ENCODE peak calls at places on chromosomes 4 and X, in eight cellular contexts. H, S, B, C, X, N, W and J are unnamed samples.
A peak's percentile ranks its signal among the peaks of the same experiment; 100 is the strongest.

GRCh38 chr4:156615066-156615514 is 356.5 kb downstream of the PDGFC start:
- DNase-seq in H (no peak), C (no peak), S (no peak), N (no peak), B (no peak), W (no peak), X (no peak), J (no peak)

GRCh38 chrX:40068048-40068447 is 29.7 kb downstream of the BCOR start:
- DNase-seq in B (no peak), S (no peak), X (peak; percentile 26), N (no peak), C (no peak), H (no peak), W (no peak), J (peak; percentile 11)

GRCh38 chr4:6405417-6405747 is 67.0 kb downstream of the PPP2R2C start:
- DNase-seq in W (no peak), X (no peak), H (no peak), S (no peak), N (no peak), C (no peak), B (no peak), J (no peak)

GRCh38 chr4:34422472-34422871 is 1821.8 kb downstream of the ARAP2 start:
- DNase-seq in S (no peak), B (no peak), C (no peak), H (no peak), W (no peak), X (no peak), N (peak; percentile 4), J (no peak)

GRCh38 chr4:99356992-99357391 is 4.4 kb upstream of the ADH1C start:
- DNase-seq in B (no peak), N (no peak), W (no peak), X (no peak), C (no peak), H (no peak), S (no peak), J (no peak)

GRCh38 chr4:101753702-101754101 is 36.8 kb upstream of the BANK1 start:
- DNase-seq in X (no peak), N (no peak), B (no peak), W (no peak), S (no peak), H (no peak), C (peak; percentile 16), J (no peak)

GRCh38 chr4:95268819-95269565 is 279.8 kb downstream of the UNC5C start:
- DNase-seq in C (no peak), B (no peak), S (peak; percentile 7), H (no peak), N (no peak), W (no peak), X (no peak), J (no peak)

GRCh38 chr4:119731146-119731742 is 102.6 kb upstream of the PDE5A start:
- DNase-seq in B (no peak), X (no peak), N (no peak), C (peak; percentile 3), H (no peak), S (no peak), W (no peak), J (no peak)

GRCh38 chrX:10310502-10310901 is 153.7 kb downstream of the CLCN4 start:
- DNase-seq in X (no peak), S (no peak), W (no peak), B (no peak), H (no peak), N (no peak), C (no peak), J (no peak)

GRCh38 chrX:110588164-110588563 is 207.5 kb downstream of the CHRDL1 start:
- DNase-seq in B (no peak), S (no peak), W (no peak), X (no peak), C (no peak), N (no peak), H (no peak), J (no peak)

GRCh38 chrX:37912286-37912685 is 64.9 kb upstream of the DYNLT3 start:
- DNase-seq in W (no peak), N (no peak), B (no peak), X (no peak), H (no peak), C (no peak), S (no peak), J (no peak)

GRCh38 chrX:97494756-97495372 is 611.2 kb downstream of the RPA4 start:
- DNase-seq in B (no peak), W (no peak), N (no peak), H (no peak), X (no peak), S (no peak), C (no peak), J (no peak)

GRCh38 chr4:173990126-173990878 is 293.2 kb downstream of the FBXO8 start:
- DNase-seq in N (peak; percentile 1), B (no peak), C (peak; percentile 29), X (peak; percentile 21), S (no peak), H (peak; percentile 54), W (no peak), J (no peak)

GRCh38 chrX:104668550-104668949 is 102.6 kb downstream of the IL1RAPL2 start:
- DNase-seq in B (no peak), W (no peak), S (no peak), X (no peak), N (no peak), H (no peak), C (no peak), J (no peak)

GRCh38 chr4:104302731-104303130 is 192.0 kb downstream of the CXXC4 start:
- DNase-seq in N (peak; percentile 68), H (peak; percentile 8), W (no peak), S (no peak), B (no peak), X (no peak), C (no peak), J (no peak)

GRCh38 chr4:13706716-13707115 is 79.2 kb upstream of the BOD1L1 start:
- DNase-seq in C (no peak), B (no peak), S (no peak), N (no peak), H (no peak), W (no peak), X (no peak), J (no peak)

GRCh38 chr4:147139455-147140198 is 194.0 kb upstream of the TTC29 start:
- DNase-seq in X (no peak), W (no peak), C (no peak), N (no peak), B (no peak), S (no peak), H (no peak), J (no peak)

GRCh38 chr4:121597346-121597934 is 99.3 kb downstream of the ANXA5 start:
- DNase-seq in C (no peak), B (no peak), N (no peak), H (no peak), S (no peak), X (no peak), W (peak; percentile 54), J (no peak)

GRCh38 chr4:165294907-165295306 is 32.6 kb upstream of the MSMO1 start:
- DNase-seq in H (peak; percentile 26), C (no peak), N (no peak), X (peak; percentile 33), W (peak; percentile 43), S (no peak), B (no peak), J (no peak)